ENCODE peak calls at places on chromosomes 12 and 14, in six cellular contexts. W is mucosa of descending colon, E is COLO829, L is A673, T is brain pericyte, G is H7. P is an unnamed sample.

GRCh38 chr14:33364536-33364935 is 425.9 kb downstream of the NPAS3 start:
- DNase-seq in T (no peak), L (peak), W (no peak), E (no peak), G (no peak), P (no peak)

GRCh38 chr12:2417761-2418160 is 365.0 kb downstream of the CACNA1C start:
- DNase-seq in T (no peak), G (peak), E (no peak), W (no peak), L (no peak), P (peak)

GRCh38 chr12:18140969-18141368 is 51.0 kb upstream of the RERGL start:
- DNase-seq in T (no peak), W (no peak), L (no peak), G (no peak), E (no peak), P (no peak)

GRCh38 chr14:75837151-75837787 is 144.5 kb downstream of the TGFB3 start:
- DNase-seq in T (no peak), W (no peak), L (no peak), E (no peak), G (no peak), P (no peak)

GRCh38 chr12:88185279-88185678 is 43.2 kb downstream of the TMTC3 start:
- DNase-seq in E (no peak), G (no peak), L (no peak), W (no peak), T (no peak), P (no peak)

GRCh38 chr14:55388160-55388559 is 23.5 kb downstream of the ATG14 start:
- DNase-seq in E (no peak), L (no peak), G (no peak), T (no peak), W (no peak), P (no peak)

GRCh38 chr12:107553211-107553765 is 132.3 kb upstream of the PWP1 start:
- DNase-seq in G (no peak), L (no peak), T (no peak), E (no peak), W (no peak), P (no peak)

GRCh38 chr14:99968156-99968920 is 96.9 kb upstream of the EVL start:
- DNase-seq in T (peak), W (no peak), L (no peak), G (no peak), E (no peak), P (no peak)

GRCh38 chr12:120771097-120771496 is 45.5 kb downstream of the ACADS start:
- DNase-seq in T (peak), E (no peak), L (no peak), G (no peak), W (no peak), P (no peak)

GRCh38 chr14:93269341-93270068 is 62.4 kb downstream of the UBR7 start:
- DNase-seq in E (no peak), L (peak), G (peak), T (no peak), W (no peak), P (no peak)

GRCh38 chr12:109625131-109625559 is 51.6 kb downstream of the MVK start:
- DNase-seq in L (no peak), G (no peak), E (peak), T (no peak), W (no peak), P (no peak)

GRCh38 chr14:51534623-51535022 is 117.1 kb upstream of the FRMD6 start:
- DNase-seq in E (no peak), T (no peak), W (no peak), L (no peak), G (no peak), P (no peak)

GRCh38 chr12:110253176-110253575 is 27.9 kb upstream of the ATP2A2 start:
- DNase-seq in G (no peak), T (no peak), W (peak), L (no peak), E (no peak), P (peak)

GRCh38 chr12:112685321-112685720 is 106.2 kb upstream of the RPH3A start:
- DNase-seq in W (no peak), T (no peak), E (no peak), G (no peak), L (no peak), P (no peak)

GRCh38 chr14:93104961-93105360 is 10.8 kb downstream of the ITPK1 start:
- DNase-seq in L (no peak), G (peak), E (no peak), W (no peak), T (no peak), P (no peak)

GRCh38 chr14:76918176-76918750 is 92.1 kb downstream of the LRRC74A start:
- DNase-seq in T (no peak), W (peak), E (no peak), G (peak), L (peak), P (peak)

GRCh38 chr14:96081767-96082400 is 42.7 kb downstream of the C14orf132 start:
- DNase-seq in G (no peak), L (no peak), W (no peak), E (no peak), T (no peak), P (no peak)

GRCh38 chr12:29796823-29797263 is 13.1 kb upstream of the TMTC1 start:
- DNase-seq in L (peak), G (no peak), T (no peak), E (peak), W (peak), P (no peak)

GRCh38 chr14:90629471-90629870 is 186.8 kb downstream of the TTC7B start:
- DNase-seq in T (no peak), W (no peak), G (no peak), E (no peak), L (no peak), P (peak)

GRCh38 chr12:5000204-5000603 is 43.5 kb upstream of the KCNA5 start:
- DNase-seq in T (no peak), G (no peak), E (no peak), L (no peak), W (no peak), P (no peak)

GRCh38 chr12:94209240-94209639 is 60.9 kb downstream of the PLXNC1 start:
- DNase-seq in E (no peak), L (no peak), W (no peak), T (no peak), G (no peak), P (no peak)

GRCh38 chr14:26370118-26370517 is 227.7 kb downstream of the NOVA1 start:
- DNase-seq in T (no peak), W (no peak), G (no peak), L (peak), E (no peak), P (no peak)

GRCh38 chr12:52362118-52362726 is 5.1 kb downstream of the KRT85 start:
- DNase-seq in W (no peak), E (no peak), G (peak), L (no peak), T (no peak), P (no peak)